ENCODE peak calls at places on chromosomes 2 and 18, in five cellular contexts. X, O, Y, D and S are unnamed samples.

GRCh38 chr2:231991664-231992063 is 30.2 kb downstream of the DIS3L2 start:
- DNase-seq in X (no peak), O (peak), Y (no peak), D (no peak), S (no peak)

GRCh38 chr2:157318884-157319283 is 6.7 kb downstream of the ERMN start:
- DNase-seq in X (no peak), O (no peak), Y (no peak), D (no peak), S (no peak)

GRCh38 chr18:34514238-34514637 is 195.9 kb upstream of the DTNA start:
- DNase-seq in X (no peak), O (no peak), Y (no peak), D (no peak), S (no peak)

GRCh38 chr2:223789423-223789822 is 48.0 kb downstream of the AP1S3 start:
- DNase-seq in X (no peak), O (no peak), Y (no peak), D (no peak), S (no peak)

GRCh38 chr18:67733094-67733493 is 216.6 kb upstream of the DSEL start:
- DNase-seq in X (no peak), O (no peak), Y (no peak), D (no peak), S (no peak)

GRCh38 chr2:217023611-217024010 is 163.7 kb upstream of the TNP1 start:
- DNase-seq in X (no peak), O (no peak), Y (no peak), D (no peak), S (no peak)

GRCh38 chr2:53515435-53516332 is 251.9 kb upstream of the CHAC2 start:
- DNase-seq in X (no peak), O (peak), Y (peak), D (no peak), S (no peak)

GRCh38 chr18:21129586-21130216 is 18.1 kb upstream of the ROCK1 start:
- DNase-seq in X (no peak), O (no peak), Y (no peak), D (no peak), S (no peak)

GRCh38 chr2:222052934-222053367 is 245.8 kb downstream of the PAX3 start:
- DNase-seq in X (no peak), O (no peak), Y (peak), D (no peak), S (no peak)

GRCh38 chr2:170965446-170966225 is 36.6 kb downstream of the GORASP2 start:
- DNase-seq in X (no peak), O (no peak), Y (no peak), D (no peak), S (no peak)

GRCh38 chr2:222424281-222424728 is at the start of gene SGPP2:
- DNase-seq in X (no peak), O (no peak), Y (peak), D (peak), S (peak)

GRCh38 chr2:210477496-210477895 is 937 bp upstream of the LANCL1 start:
- DNase-seq in X (no peak), O (peak), Y (peak), D (no peak), S (peak)

GRCh38 chr2:85823951-85824350 is 64.8 kb downstream of the ST3GAL5 start:
- DNase-seq in X (no peak), O (no peak), Y (no peak), D (no peak), S (no peak)